ENCODE peak calls at places on chromosomes 13 and 19, in ten cellular contexts. One of them, this sample, is unnamed.
A peak's percentile ranks its signal among the peaks of the same experiment; 100 is the strongest.

GRCh38 chr13:105008606-105009005 is 1526.9 kb downstream of the EFNB2 start:
- DNase-seq in A549: no peak
- DNase-seq in thoracic aorta: no peak
- DNase-seq in heart left ventricle: no peak
- DNase-seq in K562: no peak
- DNase-seq in mammary epithelial cell: no peak
- DNase-seq in spleen: no peak
- DNase-seq in Peyer's patch: no peak
- DNase-seq in adrenal gland: no peak
- DNase-seq in body of pancreas: no peak
- DNase-seq in this sample: no peak

GRCh38 chr13:43329702-43330101 is 306.3 kb downstream of the DNAJC15 start:
- DNase-seq in heart left ventricle: no peak
- DNase-seq in K562: no peak
- DNase-seq in mammary epithelial cell: no peak
- DNase-seq in A549: no peak
- DNase-seq in Peyer's patch: no peak
- DNase-seq in thoracic aorta: no peak
- DNase-seq in spleen: no peak
- DNase-seq in adrenal gland: no peak
- DNase-seq in body of pancreas: no peak
- DNase-seq in this sample: no peak

GRCh38 chr19:49533551-49534488 is 6.0 kb downstream of the RCN3 start:
- DNase-seq in Peyer's patch: peak; percentile 82
- DNase-seq in heart left ventricle: peak; percentile 78
- DNase-seq in A549: peak; percentile 85
- DNase-seq in spleen: peak; percentile 94
- DNase-seq in body of pancreas: peak; percentile 86
- DNase-seq in adrenal gland: peak; percentile 80
- DNase-seq in thoracic aorta: no peak
- DNase-seq in K562: peak; percentile 84
- DNase-seq in mammary epithelial cell: peak; percentile 67
- DNase-seq in this sample: peak; percentile 69

GRCh38 chr13:84187626-84188025 is 305.4 kb upstream of the SLITRK1 start:
- DNase-seq in adrenal gland: no peak
- DNase-seq in A549: no peak
- DNase-seq in mammary epithelial cell: peak; percentile 33
- DNase-seq in spleen: no peak
- DNase-seq in Peyer's patch: no peak
- DNase-seq in thoracic aorta: no peak
- DNase-seq in K562: no peak
- DNase-seq in body of pancreas: no peak
- DNase-seq in heart left ventricle: no peak
- DNase-seq in this sample: no peak

GRCh38 chr13:92346046-92346445 is 880.6 kb upstream of the GPC6 start:
- DNase-seq in heart left ventricle: no peak
- DNase-seq in adrenal gland: no peak
- DNase-seq in A549: no peak
- DNase-seq in K562: no peak
- DNase-seq in Peyer's patch: no peak
- DNase-seq in mammary epithelial cell: no peak
- DNase-seq in thoracic aorta: no peak
- DNase-seq in body of pancreas: no peak
- DNase-seq in spleen: no peak
- DNase-seq in this sample: no peak

GRCh38 chr19:33860691-33861090 is 64.0 kb downstream of the KCTD15 start:
- DNase-seq in thoracic aorta: no peak
- DNase-seq in body of pancreas: no peak
- DNase-seq in K562: no peak
- DNase-seq in spleen: peak; percentile 20
- DNase-seq in mammary epithelial cell: no peak
- DNase-seq in A549: peak; percentile 30
- DNase-seq in heart left ventricle: no peak
- DNase-seq in Peyer's patch: no peak
- DNase-seq in adrenal gland: no peak
- DNase-seq in this sample: no peak

GRCh38 chr13:110523180-110523579 is 38.3 kb downstream of the RAB20 start:
- DNase-seq in body of pancreas: no peak
- DNase-seq in adrenal gland: no peak
- DNase-seq in A549: no peak
- DNase-seq in heart left ventricle: no peak
- DNase-seq in K562: no peak
- DNase-seq in mammary epithelial cell: no peak
- DNase-seq in Peyer's patch: no peak
- DNase-seq in spleen: no peak
- DNase-seq in thoracic aorta: no peak
- DNase-seq in this sample: no peak

GRCh38 chr13:40123962-40124647 is 468.6 kb downstream of the COG6 start:
- DNase-seq in K562: no peak
- DNase-seq in Peyer's patch: no peak
- DNase-seq in body of pancreas: no peak
- DNase-seq in A549: no peak
- DNase-seq in mammary epithelial cell: no peak
- DNase-seq in spleen: no peak
- DNase-seq in thoracic aorta: no peak
- DNase-seq in adrenal gland: no peak
- DNase-seq in heart left ventricle: no peak
- DNase-seq in this sample: no peak

GRCh38 chr19:16200776-16201391 is 3.2 kb downstream of the AP1M1 start:
- DNase-seq in spleen: no peak
- DNase-seq in A549: no peak
- DNase-seq in mammary epithelial cell: no peak
- DNase-seq in K562: no peak
- DNase-seq in body of pancreas: no peak
- DNase-seq in adrenal gland: no peak
- DNase-seq in heart left ventricle: no peak
- DNase-seq in thoracic aorta: no peak
- DNase-seq in Peyer's patch: no peak
- DNase-seq in this sample: no peak

GRCh38 chr19:47508721-47509120 is 6.1 kb downstream of the NAPA start:
- DNase-seq in Peyer's patch: no peak
- DNase-seq in adrenal gland: no peak
- DNase-seq in mammary epithelial cell: no peak
- DNase-seq in spleen: no peak
- DNase-seq in A549: no peak
- DNase-seq in thoracic aorta: no peak
- DNase-seq in body of pancreas: no peak
- DNase-seq in heart left ventricle: no peak
- DNase-seq in K562: no peak
- DNase-seq in this sample: no peak

GRCh38 chr19:47506459-47506858 is 8.4 kb downstream of the NAPA start:
- DNase-seq in body of pancreas: no peak
- DNase-seq in A549: no peak
- DNase-seq in K562: no peak
- DNase-seq in adrenal gland: peak; percentile 29
- DNase-seq in heart left ventricle: no peak
- DNase-seq in spleen: no peak
- DNase-seq in Peyer's patch: no peak
- DNase-seq in mammary epithelial cell: no peak
- DNase-seq in thoracic aorta: no peak
- DNase-seq in this sample: no peak

GRCh38 chr19:47509170-47509847 is 5.6 kb downstream of the NAPA start:
- DNase-seq in A549: no peak
- DNase-seq in mammary epithelial cell: no peak
- DNase-seq in K562: no peak
- DNase-seq in heart left ventricle: peak; percentile 24
- DNase-seq in adrenal gland: peak; percentile 31
- DNase-seq in spleen: no peak
- DNase-seq in Peyer's patch: no peak
- DNase-seq in body of pancreas: no peak
- DNase-seq in thoracic aorta: no peak
- DNase-seq in this sample: no peak

GRCh38 chr19:47507031-47507430 is 7.8 kb downstream of the NAPA start:
- DNase-seq in body of pancreas: peak; percentile 78
- DNase-seq in mammary epithelial cell: no peak
- DNase-seq in K562: no peak
- DNase-seq in A549: no peak
- DNase-seq in spleen: no peak
- DNase-seq in adrenal gland: peak; percentile 60
- DNase-seq in Peyer's patch: no peak
- DNase-seq in heart left ventricle: no peak
- DNase-seq in thoracic aorta: no peak
- DNase-seq in this sample: no peak

GRCh38 chr19:47507924-47508553 is 6.8 kb downstream of the NAPA start:
- DNase-seq in Peyer's patch: no peak
- DNase-seq in thoracic aorta: no peak
- DNase-seq in spleen: no peak
- DNase-seq in mammary epithelial cell: no peak
- DNase-seq in K562: no peak
- DNase-seq in adrenal gland: peak; percentile 25
- DNase-seq in body of pancreas: peak; percentile 39
- DNase-seq in heart left ventricle: no peak
- DNase-seq in A549: no peak
- DNase-seq in this sample: no peak
- H3K4me1 ChIP-seq in Peyer's patch: peaks cover 13% of the 10 kb centered on the region
- H3K4me1 ChIP-seq in thoracic aorta: peaks cover 50% of the 10 kb centered on the region
- H3K4me1 ChIP-seq in spleen: peaks cover 58% of the 10 kb centered on the region
- H3K4me1 ChIP-seq in mammary epithelial cell: peaks cover 25% of the 10 kb centered on the region
- H3K4me1 ChIP-seq in K562: peaks cover 38% of the 10 kb centered on the region
- H3K4me1 ChIP-seq in adrenal gland: peaks cover 70% of the 10 kb centered on the region
- H3K4me1 ChIP-seq in body of pancreas: peaks cover 76% of the 10 kb centered on the region
- H3K4me1 ChIP-seq in heart left ventricle: peaks cover 53% of the 10 kb centered on the region
- H3K4me1 ChIP-seq in A549: peaks cover 13% of the 10 kb centered on the region
- H3K4me1 ChIP-seq in this sample: peaks cover 62% of the 10 kb centered on the region

DNA sequence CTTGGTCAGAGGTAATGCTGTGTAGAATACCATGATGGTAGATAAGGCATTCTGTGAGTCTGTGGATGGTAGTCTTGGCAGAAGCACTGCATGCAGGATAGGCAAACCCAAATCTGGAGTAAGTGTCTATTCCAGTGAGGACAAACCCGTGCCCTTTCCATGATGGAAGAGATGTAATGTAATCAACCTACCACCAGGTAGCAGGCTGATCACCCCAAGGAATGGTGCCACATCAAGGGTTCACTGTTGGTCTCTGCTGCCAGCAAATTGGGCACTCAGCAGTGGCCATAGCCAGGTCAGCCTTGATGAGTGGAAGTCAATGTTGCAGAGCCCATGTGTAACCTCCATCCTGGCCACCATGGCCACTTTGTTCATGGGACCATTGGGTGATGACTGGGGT is 155.0 kb downstream of the RAP2A start:
- DNase-seq in body of pancreas: no peak
- DNase-seq in spleen: no peak
- DNase-seq in A549: no peak
- DNase-seq in K562: no peak
- DNase-seq in heart left ventricle: no peak
- DNase-seq in thoracic aorta: no peak
- DNase-seq in mammary epithelial cell: no peak
- DNase-seq in Peyer's patch: no peak
- DNase-seq in adrenal gland: no peak
- DNase-seq in this sample: no peak
- TF ChIP-seq CTCF in body of pancreas: no peak
- TF ChIP-seq CTCF in spleen: no peak
- TF ChIP-seq CTCF in A549: no peak
- TF ChIP-seq CTCF in K562: no peak
- TF ChIP-seq CTCF in heart left ventricle: no peak
- TF ChIP-seq CTCF in thoracic aorta: no peak
- TF ChIP-seq CTCF in mammary epithelial cell: no peak
- TF ChIP-seq CTCF in Peyer's patch: no peak
- TF ChIP-seq CTCF in adrenal gland: peak; percentile 10
- TF ChIP-seq CTCF in this sample: no peak

GRCh38 chr19:44113784-44114390 is 688 bp downstream of the ZNF225 start:
- DNase-seq in body of pancreas: no peak
- DNase-seq in mammary epithelial cell: peak; percentile 1
- DNase-seq in Peyer's patch: no peak
- DNase-seq in A549: no peak
- DNase-seq in adrenal gland: peak; percentile 29
- DNase-seq in spleen: peak; percentile 73
- DNase-seq in heart left ventricle: no peak
- DNase-seq in thoracic aorta: no peak
- DNase-seq in K562: peak; percentile 22
- DNase-seq in this sample: peak; percentile 18

GRCh38 chr19:44112802-44113137 is 429 bp upstream of the ZNF225 start:
- DNase-seq in Peyer's patch: no peak
- DNase-seq in heart left ventricle: no peak
- DNase-seq in mammary epithelial cell: no peak
- DNase-seq in thoracic aorta: no peak
- DNase-seq in A549: no peak
- DNase-seq in K562: no peak
- DNase-seq in spleen: no peak
- DNase-seq in adrenal gland: no peak
- DNase-seq in body of pancreas: no peak
- DNase-seq in this sample: no peak

GRCh38 chr19:44111910-44112463 is 1.2 kb upstream of the ZNF225 start:
- DNase-seq in spleen: no peak
- DNase-seq in Peyer's patch: no peak
- DNase-seq in body of pancreas: no peak
- DNase-seq in K562: peak; percentile 8
- DNase-seq in thoracic aorta: no peak
- DNase-seq in mammary epithelial cell: peak; percentile 81
- DNase-seq in adrenal gland: no peak
- DNase-seq in heart left ventricle: peak; percentile 52
- DNase-seq in A549: no peak
- DNase-seq in this sample: no peak

GRCh38 chr19:44109458-44109857 is 3.7 kb upstream of the ZNF225 start:
- DNase-seq in K562: no peak
- DNase-seq in A549: no peak
- DNase-seq in thoracic aorta: no peak
- DNase-seq in heart left ventricle: no peak
- DNase-seq in spleen: no peak
- DNase-seq in mammary epithelial cell: no peak
- DNase-seq in adrenal gland: no peak
- DNase-seq in body of pancreas: no peak
- DNase-seq in Peyer's patch: no peak
- DNase-seq in this sample: no peak

GRCh38 chr19:44113138-44113783 is at the start of gene ZNF225:
- DNase-seq in body of pancreas: peak; percentile 97
- DNase-seq in spleen: peak; percentile 94
- DNase-seq in mammary epithelial cell: peak; percentile 98
- DNase-seq in heart left ventricle: peak; percentile 97
- DNase-seq in K562: peak; percentile 90
- DNase-seq in thoracic aorta: peak; percentile 89
- DNase-seq in A549: peak; percentile 99
- DNase-seq in Peyer's patch: peak; percentile 93
- DNase-seq in adrenal gland: peak; percentile 98
- DNase-seq in this sample: peak; percentile 98
- H3K4me1 ChIP-seq in body of pancreas: peaks cover 22% of the 10 kb centered on the region
- H3K4me1 ChIP-seq in spleen: peaks cover 26% of the 10 kb centered on the region
- H3K4me1 ChIP-seq in mammary epithelial cell: peaks cover 8% of the 10 kb centered on the region
- H3K4me1 ChIP-seq in heart left ventricle: no peaks in the 10 kb centered on the region
- H3K4me1 ChIP-seq in K562: no peaks in the 10 kb centered on the region
- H3K4me1 ChIP-seq in thoracic aorta: peaks cover 14% of the 10 kb centered on the region
- H3K4me1 ChIP-seq in A549: no peaks in the 10 kb centered on the region
- H3K4me1 ChIP-seq in Peyer's patch: no peaks in the 10 kb centered on the region
- H3K4me1 ChIP-seq in adrenal gland: peaks cover 8% of the 10 kb centered on the region
- H3K4me1 ChIP-seq in this sample: no peaks in the 10 kb centered on the region

DNA sequence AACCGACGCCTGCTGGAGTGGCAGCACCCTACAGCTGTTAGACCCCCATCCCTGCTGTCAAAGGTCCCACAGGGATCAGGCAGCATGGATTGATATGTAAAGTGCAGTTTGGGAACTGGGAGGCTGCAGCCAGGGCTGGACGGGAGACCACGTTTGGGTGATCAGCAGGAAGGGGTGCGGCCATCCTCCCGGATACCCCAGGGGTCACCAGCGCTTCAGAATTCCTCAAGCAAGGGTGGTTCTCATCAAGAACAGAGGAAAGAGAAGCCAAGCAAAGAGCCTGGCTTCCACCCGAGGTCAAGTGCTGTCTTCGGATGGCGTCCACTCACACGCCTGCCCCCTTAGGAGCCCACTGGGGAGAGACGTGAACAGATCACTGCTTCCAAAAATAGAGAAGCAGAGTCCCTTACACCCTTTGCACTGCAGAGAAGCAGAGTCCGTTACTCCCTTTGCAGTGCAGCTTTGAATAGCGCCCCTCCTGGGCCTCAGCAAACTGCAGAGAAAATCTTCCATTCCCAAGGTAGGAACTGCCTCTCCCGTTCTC is 35.5 kb downstream of the DHRS12 start:
- DNase-seq in thoracic aorta: no peak
- DNase-seq in spleen: no peak
- DNase-seq in A549: no peak
- DNase-seq in Peyer's patch: no peak
- DNase-seq in adrenal gland: no peak
- DNase-seq in heart left ventricle: no peak
- DNase-seq in mammary epithelial cell: no peak
- DNase-seq in K562: no peak
- DNase-seq in body of pancreas: no peak
- DNase-seq in this sample: no peak
- TF ChIP-seq CTCF in thoracic aorta: no peak
- TF ChIP-seq CTCF in spleen: no peak
- TF ChIP-seq CTCF in A549: no peak
- TF ChIP-seq CTCF in Peyer's patch: no peak
- TF ChIP-seq CTCF in adrenal gland: no peak
- TF ChIP-seq CTCF in heart left ventricle: peak; percentile 5
- TF ChIP-seq CTCF in mammary epithelial cell: no peak
- TF ChIP-seq CTCF in K562: peak; percentile 35
- TF ChIP-seq CTCF in body of pancreas: no peak
- TF ChIP-seq CTCF in this sample: no peak